ENCODE peak calls at places on chromosomes 3 and 15, in six cellular contexts. M, G, Z, U, B and V are unnamed samples.
A peak's percentile ranks its signal among the peaks of the same experiment; 100 is the strongest.

GRCh38 chr15:53625962-53626845 is 133.3 kb downstream of the WDR72 start:
- DNase-seq in M (no peak), G (no peak), Z (no peak), U (no peak), B (no peak), V (no peak)

GRCh38 chr15:89462198-89462912 is 34.0 kb downstream of the RHCG start:
- DNase-seq in M (peak; percentile 45), G (no peak), Z (no peak), U (no peak), B (no peak), V (no peak)

GRCh38 chr3:152105446-152105845 is 163.3 kb upstream of the MBNL1 start:
- DNase-seq in M (peak; percentile 26), G (no peak), Z (no peak), U (no peak), B (no peak), V (no peak)

GRCh38 chr3:41064070-41064469 is 135.2 kb upstream of the CTNNB1 start:
- DNase-seq in M (no peak), G (no peak), Z (no peak), U (no peak), B (no peak), V (no peak)

GRCh38 chr15:57647791-57648130 is 56.1 kb downstream of the MYZAP start:
- DNase-seq in M (no peak), G (peak; percentile 56), Z (no peak), U (no peak), B (no peak), V (no peak)

GRCh38 chr3:10962481-10963036 is 30.0 kb upstream of the SLC6A1 start:
- DNase-seq in M (no peak), G (no peak), Z (no peak), U (no peak), B (no peak), V (no peak)

GRCh38 chr3:101861978-101862421 is 12.7 kb downstream of the NFKBIZ start:
- DNase-seq in M (no peak), G (no peak), Z (no peak), U (no peak), B (no peak), V (no peak)

GRCh38 chr15:69524296-69524695 is 71.7 kb downstream of the RPLP1 start:
- DNase-seq in M (no peak), G (peak; percentile 29), Z (peak; percentile 34), U (no peak), B (peak; percentile 35), V (no peak)

GRCh38 chr3:43512749-43513404 is 108.9 kb downstream of the ANO10 start:
- DNase-seq in M (no peak), G (no peak), Z (no peak), U (no peak), B (no peak), V (no peak)

GRCh38 chr3:40186508-40186907 is 123.0 kb upstream of the EIF1B start:
- DNase-seq in M (no peak), G (peak; percentile 43), Z (no peak), U (no peak), B (peak; percentile 19), V (no peak)

GRCh38 chr3:179016979-179017670 is 54.5 kb downstream of the ZMAT3 start:
- DNase-seq in M (no peak), G (no peak), Z (no peak), U (no peak), B (no peak), V (no peak)

DNA sequence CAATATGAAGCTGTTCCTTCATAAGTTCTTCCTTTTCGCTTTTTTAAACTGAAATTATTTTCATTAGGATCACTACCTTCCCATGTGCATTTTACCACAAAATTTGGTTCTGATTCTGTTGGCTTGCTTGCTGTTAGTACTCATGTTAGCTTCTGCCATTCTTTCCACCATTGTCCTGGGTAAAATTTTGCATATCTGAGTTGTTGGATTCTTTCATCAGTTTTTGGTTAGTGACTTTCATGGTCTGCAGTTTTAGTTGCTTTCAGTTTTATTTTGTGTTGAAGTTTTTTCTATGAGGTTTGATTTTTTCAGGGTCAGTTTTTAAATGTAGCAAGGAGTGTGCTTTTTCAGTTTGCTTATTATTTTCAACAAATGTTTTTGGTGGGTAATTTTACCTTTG is 71.9 kb downstream of the SMAD3 start:
- DNase-seq in M (no peak), G (no peak), Z (no peak), U (no peak), B (no peak), V (no peak)
- TF ChIP-seq POLR2AphosphoS5 in M (no peak), G (no peak), Z (no peak), U (no peak), B (no peak), V (no peak)

DNA sequence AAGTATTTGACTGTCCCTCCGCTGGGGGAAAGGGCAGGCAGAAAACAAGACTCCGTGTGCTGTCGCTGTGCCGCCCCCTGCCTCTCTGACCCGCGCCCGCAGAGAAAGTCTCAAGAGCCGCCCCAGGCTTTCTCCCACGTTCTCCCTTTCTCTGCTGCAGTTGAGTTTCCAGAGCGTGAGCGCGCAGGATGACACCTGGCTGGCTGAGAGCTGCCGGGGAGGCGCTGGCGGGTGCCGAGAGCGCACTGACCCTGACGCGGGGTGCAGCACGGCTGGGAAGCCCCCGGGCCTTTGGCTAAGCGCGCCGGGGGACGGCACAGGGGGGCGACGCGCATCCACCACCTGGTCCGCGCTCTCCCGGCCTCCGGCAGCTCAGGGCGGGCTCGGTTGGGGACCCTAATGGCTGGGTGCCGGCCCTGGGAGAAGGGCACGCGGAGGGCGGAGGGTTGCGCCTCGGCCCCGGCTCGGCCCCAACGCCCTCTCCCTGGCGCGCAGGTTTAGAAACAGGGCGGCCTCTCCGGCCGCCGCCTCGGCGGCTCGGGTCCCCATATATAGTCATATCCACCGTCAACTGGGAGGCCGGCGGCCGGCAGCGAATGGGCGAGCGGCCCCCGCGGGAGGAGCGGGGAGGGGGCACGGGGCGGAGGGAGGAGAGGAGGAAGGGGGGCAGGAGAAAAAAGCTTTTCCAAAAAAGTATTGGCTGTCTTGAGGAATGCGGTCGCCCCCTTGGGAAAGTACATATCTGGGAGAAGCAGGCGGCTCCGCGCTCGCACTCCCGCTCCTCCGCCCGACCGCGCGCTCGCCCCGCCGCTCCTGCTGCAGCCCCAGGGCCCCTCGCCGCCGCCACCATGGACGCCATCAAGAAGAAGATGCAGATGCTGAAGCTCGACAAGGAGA is at the start of gene TPM1:
- DNase-seq in M (no peak), G (peak; percentile 64), Z (peak; percentile 87), U (peak; percentile 92), B (peak; percentile 82), V (peak; percentile 97)
- H3K4me1 ChIP-seq in M (peaks cover 1% of the 10 kb centered on the region), G (peaks cover 43% of the 10 kb centered on the region), Z (peaks cover 51% of the 10 kb centered on the region), U (no peaks in the 10 kb centered on the region), B (peaks cover 30% of the 10 kb centered on the region), V (peaks cover 14% of the 10 kb centered on the region)

GRCh38 chr3:133779626-133780203 is 25.9 kb upstream of the SRPRB start:
- DNase-seq in M (no peak), G (no peak), Z (no peak), U (no peak), B (no peak), V (no peak)
- TF ChIP-seq POLR2AphosphoS5 in M (no peak), G (no peak), Z (no peak), U (no peak), B (no peak), V (no peak)

DNA sequence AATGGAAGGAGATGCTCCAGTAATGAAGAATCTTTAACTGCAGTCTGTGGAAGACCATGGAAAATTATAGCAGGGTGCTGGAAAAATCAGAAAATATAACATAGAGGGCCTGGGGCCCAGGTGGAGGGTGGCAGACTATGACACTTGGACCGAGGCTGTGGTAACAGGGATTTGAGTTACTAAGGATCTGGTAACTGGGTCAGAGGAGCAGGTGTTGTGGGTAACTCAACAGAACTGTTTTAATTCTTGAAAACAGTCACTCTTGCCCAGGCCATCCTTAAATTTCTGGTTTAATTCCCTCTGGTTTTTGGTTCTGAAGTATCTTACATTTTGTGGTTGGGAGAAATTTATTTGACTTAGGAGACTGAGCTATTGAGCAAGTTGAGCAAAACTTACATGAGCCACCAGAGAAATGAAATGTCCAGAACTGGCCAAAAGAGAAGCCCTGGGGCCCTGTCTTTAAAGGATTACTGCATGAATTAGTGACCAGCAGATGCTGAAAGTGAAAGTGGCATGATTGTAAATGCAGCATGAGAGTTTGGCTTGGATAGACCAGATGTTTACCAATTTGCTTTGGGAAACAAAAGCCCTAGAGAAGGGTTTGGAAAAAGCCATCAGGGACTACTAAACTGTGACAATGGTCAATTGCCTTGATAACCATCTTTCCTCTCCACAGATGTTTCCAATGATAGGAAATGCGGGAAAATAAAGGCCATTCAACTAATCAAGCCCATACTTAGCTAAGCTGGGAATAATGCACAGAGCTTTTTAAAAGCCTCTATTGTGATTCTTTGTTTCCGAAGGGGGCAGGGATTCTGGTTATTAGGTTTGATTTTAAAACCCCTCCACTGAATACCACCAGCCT is 374.9 kb upstream of the TGFBR2 start:
- DNase-seq in M (no peak), G (no peak), Z (no peak), U (no peak), B (no peak), V (no peak)
- H3K4me1 ChIP-seq in M (no peaks in the 10 kb centered on the region), G (peaks cover 10% of the 10 kb centered on the region), Z (peaks cover 16% of the 10 kb centered on the region), U (no peaks in the 10 kb centered on the region), B (no peaks in the 10 kb centered on the region), V (peaks cover 10% of the 10 kb centered on the region)

GRCh38 chr15:90597477-90598052 is 67.8 kb downstream of the CRTC3 start:
- DNase-seq in M (no peak), G (no peak), Z (no peak), U (no peak), B (no peak), V (no peak)

GRCh38 chr15:90596943-90597342 is 67.2 kb downstream of the CRTC3 start:
- DNase-seq in M (no peak), G (no peak), Z (no peak), U (no peak), B (no peak), V (no peak)

GRCh38 chr15:90599116-90599515 is 69.4 kb downstream of the CRTC3 start:
- DNase-seq in M (no peak), G (no peak), Z (no peak), U (no peak), B (no peak), V (no peak)

GRCh38 chr15:90598679-90599078 is 69.0 kb downstream of the CRTC3 start:
- DNase-seq in M (no peak), G (no peak), Z (no peak), U (no peak), B (no peak), V (no peak)

GRCh38 chr15:90598053-90598577 is 68.4 kb downstream of the CRTC3 start:
- DNase-seq in M (peak; percentile 91), G (peak; percentile 79), Z (peak; percentile 82), U (no peak), B (peak; percentile 79), V (peak; percentile 74)
- TF ChIP-seq POLR2AphosphoS5 in M (peak; percentile 17), G (peak; percentile 39), Z (no peak), U (no peak), B (no peak), V (no peak)

GRCh38 chr3:141085331-141086047 is 34.3 kb downstream of the SPSB4 start:
- DNase-seq in M (no peak), G (no peak), Z (no peak), U (no peak), B (no peak), V (peak; percentile 44)
- H3K4me1 ChIP-seq in M (peaks cover 4% of the 10 kb centered on the region), G (no peaks in the 10 kb centered on the region), Z (no peaks in the 10 kb centered on the region), U (no peaks in the 10 kb centered on the region), B (no peaks in the 10 kb centered on the region), V (peaks cover 10% of the 10 kb centered on the region)